ENCODE peak calls at places on chromosome 20, in six cellular contexts. One of them, this sample, is unnamed.
A peak's percentile ranks its signal among the peaks of the same experiment; 100 is the strongest.

GRCh38 chr20:21234324-21234723 is 68.8 kb upstream of the XRN2 start:
- DNase-seq in testis: no peak
- DNase-seq in AG04449: no peak
- DNase-seq in foreskin fibroblast: no peak
- DNase-seq in K562: no peak
- DNase-seq in cardiac fibroblast: no peak
- DNase-seq in this sample: no peak

GRCh38 chr20:50980851-50981713 is 22.5 kb downstream of the MOCS3 start:
- DNase-seq in testis: peak; percentile 81
- DNase-seq in AG04449: no peak
- DNase-seq in foreskin fibroblast: peak; percentile 39
- DNase-seq in K562: peak; percentile 71
- DNase-seq in cardiac fibroblast: peak; percentile 81
- DNase-seq in this sample: no peak

GRCh38 chr20:2131366-2131765 is 29.7 kb downstream of the STK35 start:
- DNase-seq in testis: no peak
- DNase-seq in AG04449: no peak
- DNase-seq in foreskin fibroblast: peak; percentile 57
- DNase-seq in K562: no peak
- DNase-seq in cardiac fibroblast: peak; percentile 82
- DNase-seq in this sample: no peak

GRCh38 chr20:56929606-56930005 is 300.5 kb downstream of the TFAP2C start:
- DNase-seq in testis: no peak
- DNase-seq in AG04449: no peak
- DNase-seq in foreskin fibroblast: no peak
- DNase-seq in K562: no peak
- DNase-seq in cardiac fibroblast: no peak
- DNase-seq in this sample: no peak

GRCh38 chr20:32457476-32457986 is 99.4 kb downstream of the ASXL1 start:
- DNase-seq in testis: peak; percentile 85
- DNase-seq in AG04449: no peak
- DNase-seq in foreskin fibroblast: peak; percentile 74
- DNase-seq in K562: no peak
- DNase-seq in cardiac fibroblast: peak; percentile 63
- DNase-seq in this sample: no peak

GRCh38 chr20:50266293-50267040 is 75.8 kb downstream of the CEBPB start:
- DNase-seq in testis: no peak
- DNase-seq in AG04449: no peak
- DNase-seq in foreskin fibroblast: no peak
- DNase-seq in K562: no peak
- DNase-seq in cardiac fibroblast: no peak
- DNase-seq in this sample: no peak

GRCh38 chr20:43442310-43442880 is 15.3 kb upstream of the SRSF6 start:
- DNase-seq in testis: no peak
- DNase-seq in AG04449: no peak
- DNase-seq in foreskin fibroblast: peak; percentile 10
- DNase-seq in K562: no peak
- DNase-seq in cardiac fibroblast: no peak
- DNase-seq in this sample: no peak

GRCh38 chr20:14829897-14830296 is 492.5 kb upstream of the FLRT3 start:
- DNase-seq in testis: no peak
- DNase-seq in AG04449: no peak
- DNase-seq in foreskin fibroblast: no peak
- DNase-seq in K562: no peak
- DNase-seq in cardiac fibroblast: no peak
- DNase-seq in this sample: no peak

GRCh38 chr20:20395856-20396600 is 28.1 kb downstream of the INSM1 start:
- DNase-seq in testis: no peak
- DNase-seq in AG04449: no peak
- DNase-seq in foreskin fibroblast: no peak
- DNase-seq in K562: no peak
- DNase-seq in cardiac fibroblast: no peak
- DNase-seq in this sample: no peak

GRCh38 chr20:40683221-40683893 is 5.7 kb downstream of the MAFB start:
- DNase-seq in testis: no peak
- DNase-seq in AG04449: no peak
- DNase-seq in foreskin fibroblast: no peak
- DNase-seq in K562: no peak
- DNase-seq in cardiac fibroblast: peak; percentile 19
- DNase-seq in this sample: no peak

GRCh38 chr20:2244993-2245392 is 50.8 kb upstream of the TGM3 start:
- DNase-seq in testis: no peak
- DNase-seq in AG04449: no peak
- DNase-seq in foreskin fibroblast: no peak
- DNase-seq in K562: no peak
- DNase-seq in cardiac fibroblast: no peak
- DNase-seq in this sample: no peak

GRCh38 chr20:60304026-60304590 is 345.9 kb downstream of the CDH26 start:
- DNase-seq in testis: no peak
- DNase-seq in AG04449: no peak
- DNase-seq in foreskin fibroblast: no peak
- DNase-seq in K562: no peak
- DNase-seq in cardiac fibroblast: no peak
- DNase-seq in this sample: no peak

GRCh38 chr20:51452091-51452613 is 90.4 kb downstream of the NFATC2 start:
- DNase-seq in testis: no peak
- DNase-seq in AG04449: no peak
- DNase-seq in foreskin fibroblast: no peak
- DNase-seq in K562: no peak
- DNase-seq in cardiac fibroblast: no peak
- DNase-seq in this sample: no peak

GRCh38 chr20:47502801-47503239 is 1.1 kb downstream of the NCOA3 start:
- DNase-seq in testis: no peak
- DNase-seq in AG04449: no peak
- DNase-seq in foreskin fibroblast: peak; percentile 32
- DNase-seq in K562: peak; percentile 35
- DNase-seq in cardiac fibroblast: peak; percentile 63
- DNase-seq in this sample: no peak

GRCh38 chr20:6530254-6530653 is 237.2 kb upstream of the BMP2 start:
- DNase-seq in testis: no peak
- DNase-seq in AG04449: no peak
- DNase-seq in foreskin fibroblast: no peak
- DNase-seq in K562: no peak
- DNase-seq in cardiac fibroblast: no peak
- DNase-seq in this sample: no peak

GRCh38 chr20:61674688-61675087 is 391.0 kb downstream of the TAF4 start:
- DNase-seq in testis: no peak
- DNase-seq in AG04449: no peak
- DNase-seq in foreskin fibroblast: no peak
- DNase-seq in K562: no peak
- DNase-seq in cardiac fibroblast: no peak
- DNase-seq in this sample: no peak

GRCh38 chr20:61677928-61678327 is 387.8 kb downstream of the TAF4 start:
- DNase-seq in testis: no peak
- DNase-seq in AG04449: no peak
- DNase-seq in foreskin fibroblast: no peak
- DNase-seq in K562: no peak
- DNase-seq in cardiac fibroblast: no peak
- DNase-seq in this sample: no peak

GRCh38 chr20:61680096-61680495 is 385.6 kb downstream of the TAF4 start:
- DNase-seq in testis: no peak
- DNase-seq in AG04449: no peak
- DNase-seq in foreskin fibroblast: no peak
- DNase-seq in K562: no peak
- DNase-seq in cardiac fibroblast: no peak
- DNase-seq in this sample: no peak

GRCh38 chr20:61679473-61679872 is 386.2 kb downstream of the TAF4 start:
- DNase-seq in testis: no peak
- DNase-seq in AG04449: no peak
- DNase-seq in foreskin fibroblast: no peak
- DNase-seq in K562: no peak
- DNase-seq in cardiac fibroblast: no peak
- DNase-seq in this sample: no peak

GRCh38 chr20:61678437-61678836 is 387.2 kb downstream of the TAF4 start:
- DNase-seq in testis: no peak
- DNase-seq in AG04449: no peak
- DNase-seq in foreskin fibroblast: no peak
- DNase-seq in K562: no peak
- DNase-seq in cardiac fibroblast: no peak
- DNase-seq in this sample: no peak
- TF ChIP-seq CTCF in testis: no peak
- TF ChIP-seq CTCF in AG04449: no peak
- TF ChIP-seq CTCF in foreskin fibroblast: no peak
- TF ChIP-seq CTCF in K562: no peak
- TF ChIP-seq CTCF in cardiac fibroblast: no peak
- TF ChIP-seq CTCF in this sample: no peak

DNA sequence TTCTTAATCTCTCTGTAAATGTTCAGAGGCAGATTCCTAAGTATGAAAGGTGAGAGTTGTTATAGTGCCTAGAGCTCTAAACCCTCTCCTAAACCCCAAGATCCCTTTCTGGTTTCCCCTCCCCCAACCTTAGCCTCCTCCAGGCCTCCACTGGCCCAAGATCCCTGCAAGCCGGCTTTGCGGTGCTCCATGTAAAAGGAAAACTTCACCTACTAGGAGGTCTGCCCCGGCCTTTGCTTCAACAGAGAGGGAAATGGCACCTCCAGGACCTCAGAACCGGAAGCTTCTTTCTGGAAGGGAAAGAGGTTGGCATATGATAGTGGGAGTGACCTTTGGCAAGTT is 2.3 kb downstream of the RRBP1 start:
- DNase-seq in testis: peak; percentile 27
- DNase-seq in AG04449: no peak
- DNase-seq in foreskin fibroblast: no peak
- DNase-seq in K562: no peak
- DNase-seq in cardiac fibroblast: no peak
- DNase-seq in this sample: no peak
- H3K4me3 ChIP-seq in testis: no peak overlapping the region
- H3K4me3 ChIP-seq in AG04449: peak overlapping the region; percentile 80
- H3K4me3 ChIP-seq in foreskin fibroblast: peak overlapping the region; percentile 89
- H3K4me3 ChIP-seq in K562: no peak overlapping the region
- H3K4me3 ChIP-seq in cardiac fibroblast: peak overlapping the region; percentile 67
- H3K4me3 ChIP-seq in this sample: no peak overlapping the region

GRCh38 chr20:30910937-30911725 is 346.3 kb upstream of the DEFB115 start:
- DNase-seq in testis: no peak
- DNase-seq in AG04449: no peak
- DNase-seq in foreskin fibroblast: no peak
- DNase-seq in K562: no peak
- DNase-seq in cardiac fibroblast: no peak
- DNase-seq in this sample: no peak

DNA sequence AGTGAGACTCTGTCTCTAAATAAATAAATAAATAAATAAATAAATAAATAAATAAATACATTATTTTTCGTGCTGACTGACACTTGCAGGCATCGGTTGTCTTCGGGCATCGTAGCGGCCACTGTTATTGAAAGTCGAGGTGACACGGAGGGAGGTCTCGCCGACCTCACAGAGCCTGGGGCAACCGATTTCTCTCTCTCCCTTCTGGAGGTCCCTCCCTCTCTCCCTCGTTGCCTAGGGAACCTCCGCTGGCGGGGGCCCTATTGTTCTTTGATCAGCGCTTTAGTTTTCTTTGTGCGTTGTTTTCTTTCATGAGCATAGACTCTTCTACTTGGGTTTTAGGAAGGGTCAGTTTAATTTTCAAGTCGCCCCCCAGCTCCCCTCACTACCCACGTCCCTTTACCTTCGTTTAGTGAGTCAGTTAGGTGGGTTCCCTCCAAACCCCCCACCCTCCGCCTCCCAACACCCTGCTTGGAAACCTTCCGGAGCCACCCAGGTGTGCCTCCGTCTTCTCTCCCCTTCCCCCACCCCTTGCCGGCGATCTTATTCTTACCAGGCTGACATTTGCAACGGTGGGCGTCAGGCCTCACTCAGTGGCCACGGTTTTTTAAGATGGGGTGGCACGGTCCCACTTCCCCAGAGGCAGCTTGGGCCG is 345.3 kb upstream of the DEFB115 start:
- DNase-seq in testis: no peak
- DNase-seq in AG04449: no peak
- DNase-seq in foreskin fibroblast: no peak
- DNase-seq in K562: no peak
- DNase-seq in cardiac fibroblast: peak; percentile 60
- DNase-seq in this sample: no peak
- TF ChIP-seq CTCF in testis: no peak
- TF ChIP-seq CTCF in AG04449: no peak
- TF ChIP-seq CTCF in foreskin fibroblast: no peak
- TF ChIP-seq CTCF in K562: peak; percentile 16
- TF ChIP-seq CTCF in cardiac fibroblast: peak; percentile 10
- TF ChIP-seq CTCF in this sample: no peak

GRCh38 chr20:59145247-59145925 is 18.2 kb upstream of the ZNF831 start:
- DNase-seq in testis: no peak
- DNase-seq in AG04449: no peak
- DNase-seq in foreskin fibroblast: no peak
- DNase-seq in K562: no peak
- DNase-seq in cardiac fibroblast: no peak
- DNase-seq in this sample: no peak
- H3K4me3 ChIP-seq in testis: no peak overlapping the region
- H3K4me3 ChIP-seq in AG04449: no peak overlapping the region
- H3K4me3 ChIP-seq in foreskin fibroblast: no peak overlapping the region
- H3K4me3 ChIP-seq in K562: no peak overlapping the region
- H3K4me3 ChIP-seq in cardiac fibroblast: no peak overlapping the region
- H3K4me3 ChIP-seq in this sample: no peak overlapping the region

GRCh38 chr20:44696315-44696714 is 18.9 kb upstream of the CCN5 start:
- DNase-seq in testis: no peak
- DNase-seq in AG04449: no peak
- DNase-seq in foreskin fibroblast: no peak
- DNase-seq in K562: no peak
- DNase-seq in cardiac fibroblast: no peak
- DNase-seq in this sample: no peak
- TF ChIP-seq CTCF in testis: no peak
- TF ChIP-seq CTCF in AG04449: peak; percentile 3
- TF ChIP-seq CTCF in foreskin fibroblast: no peak
- TF ChIP-seq CTCF in K562: peak; percentile 32
- TF ChIP-seq CTCF in cardiac fibroblast: peak; percentile 13
- TF ChIP-seq CTCF in this sample: peak; percentile 32

GRCh38 chr20:36541227-36542018 is at the start of gene MYL9:
- DNase-seq in testis: peak; percentile 97
- DNase-seq in AG04449: no peak
- DNase-seq in foreskin fibroblast: peak; percentile 84
- DNase-seq in K562: peak; percentile 82
- DNase-seq in cardiac fibroblast: peak; percentile 81
- DNase-seq in this sample: no peak
- H3K4me3 ChIP-seq in testis: peak within 1 kb of the TSS; percentile 90
- H3K4me3 ChIP-seq in AG04449: peak within 1 kb of the TSS; percentile 90
- H3K4me3 ChIP-seq in foreskin fibroblast: peak within 1 kb of the TSS; percentile 100
- H3K4me3 ChIP-seq in K562: peak within 1 kb of the TSS; percentile 41
- H3K4me3 ChIP-seq in cardiac fibroblast: peak within 1 kb of the TSS; percentile 94
- H3K4me3 ChIP-seq in this sample: peak within 1 kb of the TSS; percentile 58

This sample was measured in GM12864.